ENCODE peak calls at places on chromosome 10, in nine cellular contexts. P, Q, N, V, R, H, D, S and M are unnamed samples.

GRCh38 chr10:88989423-88989822 is 1.2 kb upstream of the FAS start:
- DNase-seq in P (no peak), Q (no peak), N (no peak), V (no peak), R (no peak), H (no peak), D (no peak), S (no peak), M (no peak)

GRCh38 chr10:1293636-1294440 is 237.7 kb downstream of the WDR37 start:
- DNase-seq in P (no peak), Q (no peak), N (no peak), V (no peak), R (no peak), H (no peak), D (no peak), S (no peak), M (no peak)

GRCh38 chr10:115827180-115827579 is 445.8 kb downstream of the GFRA1 start:
- DNase-seq in P (no peak), Q (no peak), N (no peak), V (no peak), R (no peak), H (no peak), D (peak), S (no peak), M (no peak)

GRCh38 chr10:97058521-97058920 is 127.2 kb downstream of the SLIT1 start:
- DNase-seq in P (peak), Q (no peak), N (no peak), V (no peak), R (no peak), H (peak), D (no peak), S (no peak), M (no peak)

GRCh38 chr10:24360286-24361127 is 151.6 kb downstream of the KIAA1217 start:
- DNase-seq in P (peak), Q (peak), N (peak), V (peak), R (peak), H (peak), D (peak), S (peak), M (peak)

GRCh38 chr10:57897611-57898010 is 370.1 kb downstream of the IPMK start:
- DNase-seq in P (no peak), Q (no peak), N (no peak), V (no peak), R (no peak), H (no peak), D (no peak), S (no peak), M (no peak)

GRCh38 chr10:17216217-17216900 is 11.7 kb upstream of the VIM start:
- DNase-seq in P (no peak), Q (peak), N (no peak), V (peak), R (peak), H (no peak), D (peak), S (no peak), M (no peak)

GRCh38 chr10:92891885-92892705 is 43.8 kb downstream of the EXOC6 start:
- DNase-seq in P (peak), Q (peak), N (peak), V (peak), R (peak), H (peak), D (peak), S (no peak), M (peak)

GRCh38 chr10:6108631-6109443 is 20.0 kb downstream of the RBM17 start:
- DNase-seq in P (no peak), Q (no peak), N (no peak), V (peak), R (no peak), H (no peak), D (peak), S (no peak), M (no peak)

GRCh38 chr10:92690211-92691041 is 671 bp downstream of the HHEX start:
- DNase-seq in P (peak), Q (peak), N (peak), V (peak), R (peak), H (no peak), D (peak), S (no peak), M (peak)

GRCh38 chr10:23344251-23344841 is at the start of gene C10orf67:
- DNase-seq in P (peak), Q (peak), N (peak), V (peak), R (peak), H (no peak), D (peak), S (peak), M (no peak)

GRCh38 chr10:28375399-28376354 is 72.8 kb upstream of the MPP7 start:
- DNase-seq in P (no peak), Q (no peak), N (peak), V (no peak), R (no peak), H (peak), D (peak), S (no peak), M (no peak)

GRCh38 chr10:79449181-79450146 is 4.0 kb upstream of the ZCCHC24 start:
- DNase-seq in P (no peak), Q (no peak), N (no peak), V (no peak), R (no peak), H (peak), D (no peak), S (no peak), M (peak)

GRCh38 chr10:70258216-70258615 is 25.0 kb upstream of the PPA1 start:
- DNase-seq in P (no peak), Q (no peak), N (no peak), V (no peak), R (no peak), H (no peak), D (no peak), S (no peak), M (no peak)

GRCh38 chr10:124944982-124945381 is 3.1 kb downstream of the ZRANB1 start:
- DNase-seq in P (no peak), Q (no peak), N (no peak), V (no peak), R (no peak), H (no peak), D (peak), S (no peak), M (no peak)

GRCh38 chr10:19908991-19909699 is 92.9 kb downstream of the PLXDC2 start:
- DNase-seq in P (no peak), Q (no peak), N (no peak), V (no peak), R (no peak), H (no peak), D (no peak), S (no peak), M (no peak)

GRCh38 chr10:6195891-6196290 is 6.8 kb upstream of the PFKFB3 start:
- DNase-seq in P (peak), Q (peak), N (no peak), V (no peak), R (peak), H (no peak), D (no peak), S (no peak), M (no peak)

GRCh38 chr10:69801434-69802315 is at the start of gene COL13A1:
- DNase-seq in P (peak), Q (peak), N (peak), V (peak), R (peak), H (peak), D (peak), S (no peak), M (peak)

GRCh38 chr10:93481931-93482834 is at the start of gene MYOF:
- DNase-seq in P (peak), Q (peak), N (peak), V (peak), R (peak), H (peak), D (peak), S (peak), M (peak)

GRCh38 chr10:96987842-96988175 is 155.7 kb downstream of the LCOR start:
- DNase-seq in P (no peak), Q (no peak), N (no peak), V (no peak), R (no peak), H (no peak), D (peak), S (no peak), M (no peak)

GRCh38 chr10:13311177-13311575 is 11.3 kb upstream of the PHYH start:
- DNase-seq in P (no peak), Q (no peak), N (no peak), V (no peak), R (no peak), H (no peak), D (peak), S (no peak), M (no peak)

GRCh38 chr10:79207096-79207357 is 138.3 kb downstream of the ZMIZ1 start:
- DNase-seq in P (no peak), Q (no peak), N (no peak), V (no peak), R (no peak), H (no peak), D (no peak), S (no peak), M (no peak)

GRCh38 chr10:8369666-8370065 is 315.2 kb downstream of the GATA3 start:
- DNase-seq in P (no peak), Q (no peak), N (no peak), V (no peak), R (no peak), H (no peak), D (peak), S (no peak), M (no peak)

GRCh38 chr10:70918851-70919530 is 30.6 kb upstream of the PCBD1 start:
- DNase-seq in P (no peak), Q (no peak), N (no peak), V (no peak), R (no peak), H (no peak), D (no peak), S (no peak), M (no peak)

DNA sequence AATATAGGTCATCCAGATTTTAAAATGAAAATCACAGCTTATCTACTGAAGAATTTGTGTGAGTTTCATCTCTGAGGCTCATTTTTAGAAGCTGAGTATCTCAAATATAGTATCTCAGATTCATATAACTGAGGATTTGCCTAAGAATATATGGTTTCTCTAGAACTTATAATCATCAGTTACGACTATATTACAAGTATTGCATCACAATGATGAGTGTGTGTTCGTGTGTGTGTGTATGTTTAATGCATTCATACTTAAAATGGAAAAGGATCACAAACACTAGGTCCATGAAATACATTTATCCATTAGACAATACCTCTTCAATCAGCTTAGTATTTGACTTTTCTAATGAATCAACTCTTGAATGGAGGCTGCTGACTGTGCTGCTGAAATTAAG is 21.3 kb downstream of the RUFY2 start:
- DNase-seq in P (no peak), Q (no peak), N (no peak), V (no peak), R (no peak), H (no peak), D (no peak), S (no peak), M (no peak)
- H3K27ac ChIP-seq in P (no peak), Q (no peak), N (no peak), V (no peak), R (no peak), H (no peak), D (no peak), S (no peak), M (no peak)

GRCh38 chr10:101902032-101902799 is 58.6 kb upstream of the KCNIP2 start:
- DNase-seq in P (no peak), Q (no peak), N (no peak), V (no peak), R (no peak), H (no peak), D (no peak), S (no peak), M (no peak)
- TF ChIP-seq POLR2A in P (no peak), Q (no peak), N (no peak), V (no peak), R (no peak), H (no peak), D (no peak), S (no peak), M (no peak)

GRCh38 chr10:30039567-30039966 is 19.8 kb downstream of the JCAD start:
- DNase-seq in P (no peak), Q (no peak), N (peak), V (no peak), R (no peak), H (no peak), D (no peak), S (no peak), M (no peak)

GRCh38 chr10:30041394-30042105 is 17.8 kb downstream of the JCAD start:
- DNase-seq in P (no peak), Q (no peak), N (no peak), V (no peak), R (no peak), H (no peak), D (no peak), S (no peak), M (no peak)

GRCh38 chr10:30040597-30040996 is 18.8 kb downstream of the JCAD start:
- DNase-seq in P (no peak), Q (no peak), N (no peak), V (no peak), R (no peak), H (no peak), D (no peak), S (no peak), M (no peak)

GRCh38 chr10:30038961-30039536 is 20.3 kb downstream of the JCAD start:
- DNase-seq in P (peak), Q (no peak), N (no peak), V (no peak), R (no peak), H (no peak), D (no peak), S (no peak), M (no peak)

GRCh38 chr10:30039988-30040387 is 19.4 kb downstream of the JCAD start:
- DNase-seq in P (peak), Q (no peak), N (no peak), V (no peak), R (no peak), H (no peak), D (no peak), S (no peak), M (no peak)
- H3K27ac ChIP-seq in P (peak), Q (no peak), N (no peak), V (no peak), R (no peak), H (no peak), D (no peak), S (no peak), M (no peak)

GRCh38 chr10:84921701-84922100 is 593.3 kb downstream of the CCSER2 start:
- DNase-seq in P (no peak), Q (no peak), N (no peak), V (no peak), R (no peak), H (no peak), D (no peak), S (no peak), M (no peak)

GRCh38 chr10:84925495-84925894 is 597.1 kb downstream of the CCSER2 start:
- DNase-seq in P (no peak), Q (no peak), N (no peak), V (no peak), R (no peak), H (no peak), D (no peak), S (no peak), M (no peak)

DNA sequence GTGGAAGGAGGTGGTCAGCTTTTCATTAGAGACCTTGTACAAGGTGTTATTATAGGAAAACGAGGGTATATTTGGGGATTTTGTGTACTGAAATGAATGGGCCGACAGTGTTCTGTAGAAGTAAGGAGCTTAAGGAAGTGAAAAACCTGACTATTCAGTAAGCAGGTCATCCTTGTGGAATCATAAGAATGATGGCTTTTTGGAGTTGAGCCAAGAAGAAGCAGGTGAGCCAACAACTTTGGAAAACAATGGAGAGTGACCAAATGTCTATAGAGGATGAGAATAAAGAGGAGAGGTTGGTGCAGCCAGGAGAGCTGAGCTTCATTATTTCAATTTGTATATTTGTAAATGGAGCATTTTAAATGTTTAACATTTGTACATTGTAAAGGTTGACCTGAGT is 595.7 kb downstream of the CCSER2 start:
- DNase-seq in P (no peak), Q (no peak), N (no peak), V (no peak), R (no peak), H (no peak), D (no peak), S (no peak), M (no peak)
- TF ChIP-seq POLR2A in P (no peak), Q (no peak), N (no peak), V (no peak), R (no peak), H (no peak), D (no peak), S (no peak), M (no peak)

GRCh38 chr10:33240265-33240664 is 94.2 kb downstream of the NRP1 start:
- DNase-seq in P (no peak), Q (no peak), N (no peak), V (no peak), R (no peak), H (no peak), D (no peak), S (no peak), M (no peak)
- H3K27ac ChIP-seq in P (no peak), Q (no peak), N (no peak), V (peak), R (no peak), H (no peak), D (no peak), S (peak), M (no peak)